ENCODE peak calls at places on chromosome 22, in four cellular contexts. W, Y, Z and H are unnamed samples.

GRCh38 chr22:20656902-20657836 is 116.7 kb upstream of the SERPIND1 start:
- DNase-seq in W (no peak), Y (peak), Z (peak), H (no peak)

GRCh38 chr22:17754233-17754925 is 19.9 kb downstream of the BID start:
- DNase-seq in W (no peak), Y (peak), Z (no peak), H (no peak)

GRCh38 chr22:34475886-34476285 is 555.6 kb upstream of the LARGE1 start:
- DNase-seq in W (no peak), Y (no peak), Z (no peak), H (no peak)

GRCh38 chr22:26377170-26377825 is 51.8 kb upstream of the ASPHD2 start:
- DNase-seq in W (no peak), Y (no peak), Z (no peak), H (no peak)

GRCh38 chr22:27935897-27936296 is 16.8 kb upstream of the PITPNB start:
- DNase-seq in W (no peak), Y (no peak), Z (no peak), H (no peak)

GRCh38 chr22:35842519-35842913 is 124.8 kb downstream of the APOL5 start:
- DNase-seq in W (no peak), Y (no peak), Z (no peak), H (no peak)

GRCh38 chr22:35649026-35649553 is 844 bp downstream of the APOL6 start:
- DNase-seq in W (no peak), Y (no peak), Z (no peak), H (no peak)

GRCh38 chr22:26616650-26617049 is 1.2 kb downstream of the CRYBB1 start:
- DNase-seq in W (no peak), Y (no peak), Z (no peak), H (no peak)

GRCh38 chr22:42716221-42716620 is 4.4 kb downstream of the A4GALT start:
- DNase-seq in W (no peak), Y (no peak), Z (no peak), H (no peak)

GRCh38 chr22:41524809-41525449 is 19.3 kb downstream of the POLR3H start:
- DNase-seq in W (no peak), Y (no peak), Z (no peak), H (no peak)

GRCh38 chr22:20805972-20806471 is 32.1 kb downstream of the SERPIND1 start:
- DNase-seq in W (no peak), Y (no peak), Z (no peak), H (no peak)

GRCh38 chr22:17237031-17237668 is 17.9 kb upstream of the ADA2 start:
- DNase-seq in W (no peak), Y (no peak), Z (no peak), H (no peak)

GRCh38 chr22:23256986-23257888 is 76.9 kb downstream of the BCR start:
- DNase-seq in W (no peak), Y (no peak), Z (no peak), H (no peak)

GRCh38 chr22:42217752-42218280 is 52.6 kb downstream of the TCF20 start:
- DNase-seq in W (peak), Y (no peak), Z (no peak), H (no peak)

GRCh38 chr22:46290121-46290842 is 6.4 kb upstream of the GTSE1 start:
- DNase-seq in W (no peak), Y (no peak), Z (no peak), H (no peak)

GRCh38 chr22:41000941-41001721 is 50.0 kb downstream of the RBX1 start:
- DNase-seq in W (no peak), Y (no peak), Z (no peak), H (no peak)

GRCh38 chr22:48670317-48670716 is 1157.4 kb downstream of the BRD1 start:
- DNase-seq in W (no peak), Y (no peak), Z (no peak), H (no peak)

GRCh38 chr22:17592201-17592600 is 28.9 kb downstream of the SLC25A18 start:
- DNase-seq in W (no peak), Y (no peak), Z (no peak), H (no peak)

GRCh38 chr22:27610863-27611786 is 190.4 kb downstream of the MN1 start:
- DNase-seq in W (no peak), Y (no peak), Z (no peak), H (no peak)

GRCh38 chr22:50704510-50705218 is 32.0 kb downstream of the SHANK3 start:
- DNase-seq in W (no peak), Y (no peak), Z (no peak), H (no peak)

GRCh38 chr22:50706481-50707125 is 31.4 kb upstream of the ACR start:
- DNase-seq in W (no peak), Y (no peak), Z (no peak), H (no peak)

GRCh38 chr22:50705851-50706351 is 32.1 kb upstream of the ACR start:
- DNase-seq in W (no peak), Y (no peak), Z (no peak), H (no peak)

GRCh38 chr22:50703726-50704509 is 31.3 kb downstream of the SHANK3 start:
- DNase-seq in W (no peak), Y (no peak), Z (no peak), H (no peak)

DNA sequence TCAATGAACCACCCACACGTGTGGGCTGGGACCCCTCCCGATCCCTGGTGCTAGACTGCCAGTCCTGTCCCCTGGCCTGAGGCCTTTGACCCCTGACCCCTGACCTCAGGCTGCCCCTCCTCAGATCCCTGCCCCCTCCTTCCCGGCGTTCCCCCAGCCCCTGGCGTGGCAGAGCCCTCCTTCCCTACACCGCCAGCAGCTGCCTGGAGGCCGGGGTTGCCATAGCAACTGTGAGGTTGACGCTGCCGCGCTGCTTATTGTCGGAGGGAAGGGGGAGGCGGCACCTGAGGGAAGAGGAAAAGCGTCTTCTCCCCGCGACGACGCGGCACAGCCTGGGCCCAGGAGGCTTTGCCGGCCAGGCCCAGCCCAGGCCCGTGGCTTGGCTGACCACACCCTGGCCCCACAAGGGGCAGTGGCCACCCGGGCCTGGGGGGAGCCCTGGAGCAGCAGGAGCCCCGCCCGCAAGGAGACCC is 32.6 kb downstream of the SHANK3 start:
- DNase-seq in W (peak), Y (no peak), Z (no peak), H (peak)
- TF ChIP-seq CHD2 in W (no peak), Y (no peak), Z (no peak), H (no peak)

DNA sequence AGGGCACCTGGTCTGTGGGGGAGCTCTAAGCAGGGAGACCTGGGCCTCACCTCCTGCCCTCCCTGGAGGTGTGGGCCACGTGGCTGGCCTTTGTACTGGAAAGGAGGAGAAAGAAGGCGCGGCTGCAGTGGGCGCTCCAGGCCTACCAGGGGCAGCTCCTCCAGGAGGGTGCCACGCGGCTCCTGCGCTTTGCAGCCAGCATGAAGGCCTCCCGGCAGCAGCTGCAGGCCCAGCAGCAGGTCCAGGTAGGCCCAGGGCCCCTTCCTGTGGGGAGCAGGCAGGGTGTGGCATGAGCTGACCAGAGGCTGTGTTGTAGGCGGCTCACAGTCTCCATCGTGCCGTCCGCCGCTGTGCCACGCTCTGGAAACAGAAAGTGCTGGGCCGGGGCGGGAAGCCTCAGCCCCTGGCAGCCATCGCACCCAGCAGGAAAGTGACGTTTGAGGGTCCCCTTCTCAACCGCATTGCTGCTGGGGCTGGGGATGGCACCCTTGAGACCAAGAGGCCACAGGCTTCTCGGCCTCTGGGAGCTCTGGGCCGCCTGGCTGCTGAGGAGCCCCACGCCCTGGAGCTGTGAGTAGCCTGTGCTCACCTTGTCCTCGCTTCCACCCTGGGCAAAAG is 48.6 kb downstream of the PISD start:
- DNase-seq in W (no peak), Y (no peak), Z (no peak), H (no peak)
- TF ChIP-seq CHD2 in W (no peak), Y (no peak), Z (no peak), H (no peak)

GRCh38 chr22:30804626-30805025 is 110.0 kb downstream of the OSBP2 start:
- DNase-seq in W (no peak), Y (no peak), Z (no peak), H (no peak)

GRCh38 chr22:30803679-30804078 is 109.0 kb downstream of the OSBP2 start:
- DNase-seq in W (no peak), Y (no peak), Z (no peak), H (no peak)

GRCh38 chr22:30809086-30809485 is 114.4 kb downstream of the OSBP2 start:
- DNase-seq in W (no peak), Y (no peak), Z (no peak), H (no peak)

GRCh38 chr22:30810105-30810504 is 115.4 kb downstream of the OSBP2 start:
- DNase-seq in W (no peak), Y (no peak), Z (no peak), H (no peak)

DNA sequence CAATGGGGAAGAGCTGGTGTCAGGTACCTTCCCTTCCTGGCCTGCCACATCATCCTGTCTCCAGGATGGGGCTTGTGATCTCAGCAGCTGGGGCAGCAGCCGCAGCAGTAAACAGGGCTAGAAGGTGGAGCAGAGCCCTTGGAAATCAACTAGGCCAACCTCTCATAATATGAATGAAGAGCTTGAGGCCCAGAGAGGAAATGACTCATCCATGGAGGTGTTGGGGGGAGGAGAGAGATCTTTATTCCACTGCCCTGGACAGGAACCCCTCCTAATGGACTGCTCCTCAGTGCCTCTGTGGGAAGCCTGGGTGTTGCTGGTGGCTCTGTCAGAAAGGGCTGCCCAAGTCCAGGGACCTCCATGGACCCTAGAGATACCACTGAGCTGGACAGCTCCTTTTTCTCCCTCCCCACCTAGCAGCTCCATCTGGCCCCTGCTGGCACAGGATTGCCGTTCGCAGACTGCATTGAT is 111.8 kb downstream of the OSBP2 start:
- DNase-seq in W (no peak), Y (peak), Z (peak), H (no peak)
- TF ChIP-seq CHD2 in W (no peak), Y (no peak), Z (no peak), H (no peak)

GRCh38 chr22:37734402-37734700 is 37.5 kb downstream of the TRIOBP start:
- DNase-seq in W (no peak), Y (no peak), Z (no peak), H (no peak)
- TF ChIP-seq CHD2 in W (no peak), Y (no peak), Z (no peak), H (no peak)

GRCh38 chr22:38176170-38176741 is 5.4 kb downstream of the PLA2G6 start:
- DNase-seq in W (no peak), Y (no peak), Z (no peak), H (no peak)
- TF ChIP-seq CHD2 in W (no peak), Y (no peak), Z (no peak), H (no peak)

GRCh38 chr22:47450876-47451475 is 688.5 kb downstream of the TBC1D22A start:
- DNase-seq in W (no peak), Y (no peak), Z (no peak), H (peak)
- TF ChIP-seq CHD2 in W (no peak), Y (no peak), Z (no peak), H (no peak)